ENCODE peak calls at places on chromosome 16, in eight cellular contexts. B, S, O, P, R, K, Q and H are unnamed samples.
A peak's percentile ranks its signal among the peaks of the same experiment; 100 is the strongest.

GRCh38 chr16:88854306-88855111 is 2.2 kb downstream of the GALNS start:
- DNase-seq in P (no peak), R (no peak), K (peak; percentile 27), O (peak; percentile 59), S (no peak), B (no peak), Q (peak; percentile 81), H (peak; percentile 70)

GRCh38 chr16:72013888-72014538 is 5.5 kb downstream of the DHODH start:
- DNase-seq in Q (no peak), R (no peak), O (peak; percentile 22), S (no peak), K (no peak), B (no peak), P (peak; percentile 16), H (no peak)

GRCh38 chr16:55480228-55480655 is 1.2 kb downstream of the MMP2 start:
- DNase-seq in P (peak; percentile 68), K (peak; percentile 71), S (no peak), O (no peak), Q (no peak), R (no peak), B (peak; percentile 53), H (no peak)

GRCh38 chr16:49757744-49758069 is 98.2 kb downstream of the ZNF423 start:
- DNase-seq in R (no peak), P (peak; percentile 54), K (no peak), B (no peak), S (no peak), O (no peak), Q (no peak), H (no peak)

GRCh38 chr16:58814348-58814801 is 80.3 kb upstream of the GOT2 start:
- DNase-seq in B (no peak), O (peak; percentile 60), P (peak; percentile 63), K (peak; percentile 15), Q (peak; percentile 71), S (no peak), R (peak; percentile 58), H (peak; percentile 66)

GRCh38 chr16:2019919-2020831 is 590 bp downstream of the NPW start:
- DNase-seq in B (no peak), S (no peak), O (peak; percentile 57), Q (no peak), R (no peak), P (peak; percentile 79), K (no peak), H (no peak)

GRCh38 chr16:77675464-77676324 is 46.6 kb upstream of the NUDT7 start:
- DNase-seq in P (peak; percentile 79), K (peak; percentile 71), R (peak; percentile 73), O (peak; percentile 78), S (peak; percentile 44), B (peak; percentile 81), Q (peak; percentile 71), H (peak; percentile 61)

GRCh38 chr16:67388191-67388590 is 5.1 kb downstream of the TPPP3 start:
- DNase-seq in O (no peak), S (no peak), R (no peak), B (no peak), P (no peak), Q (no peak), K (no peak), H (no peak)

GRCh38 chr16:63876096-63876495 is 1245.8 kb downstream of the CDH11 start:
- DNase-seq in O (no peak), Q (no peak), K (no peak), P (no peak), B (no peak), R (no peak), S (no peak), H (no peak)

GRCh38 chr16:11913425-11914079 is 2.2 kb downstream of the GSPT1 start:
- DNase-seq in S (peak; percentile 39), Q (no peak), B (no peak), O (peak; percentile 38), P (no peak), K (no peak), R (peak; percentile 19), H (no peak)

GRCh38 chr16:75096730-75097129 is 19.9 kb downstream of the LDHD start:
- DNase-seq in B (no peak), R (no peak), K (peak; percentile 44), P (no peak), Q (no peak), S (peak; percentile 83), O (no peak), H (no peak)

GRCh38 chr16:11297492-11298142 is 16.5 kb upstream of the PRM1 start:
- DNase-seq in K (peak; percentile 84), P (peak; percentile 42), B (no peak), Q (peak; percentile 75), S (no peak), R (no peak), O (peak; percentile 85), H (peak; percentile 79)

GRCh38 chr16:15648135-15648730 is 1.8 kb upstream of the NDE1 start:
- DNase-seq in B (no peak), O (no peak), Q (no peak), S (no peak), R (no peak), K (no peak), P (no peak), H (no peak)

GRCh38 chr16:50449800-50450199 is 81.0 kb upstream of the BRD7 start:
- DNase-seq in Q (no peak), O (no peak), S (no peak), P (no peak), B (no peak), R (no peak), K (no peak), H (no peak)

GRCh38 chr16:48613061-48613957 is 3.3 kb upstream of the N4BP1 start:
- DNase-seq in S (peak; percentile 80), B (no peak), R (peak; percentile 58), O (peak; percentile 79), P (no peak), Q (peak; percentile 71), K (peak; percentile 43), H (peak; percentile 55)

DNA sequence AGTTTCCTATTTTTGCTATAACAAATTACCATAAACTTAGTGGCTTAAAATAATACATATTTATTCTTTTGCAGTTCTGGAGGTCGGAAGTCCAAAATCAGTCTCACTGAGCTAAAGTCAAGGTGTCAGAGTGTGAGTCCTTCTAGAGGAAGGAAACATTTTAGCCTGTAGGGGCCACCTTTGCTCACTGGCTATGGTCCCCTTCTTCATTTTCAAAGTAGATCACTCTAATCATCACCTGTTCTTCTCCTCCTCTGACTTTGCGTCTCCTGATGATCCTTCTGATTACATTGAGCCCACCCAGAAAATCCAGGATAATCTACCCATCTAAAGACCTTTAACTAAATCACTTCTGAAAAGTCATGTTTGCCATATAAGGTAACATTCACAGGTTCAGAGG is 534.4 kb upstream of the SALL1 start:
- DNase-seq in Q (no peak), B (no peak), O (no peak), K (no peak), S (no peak), P (no peak), R (no peak), H (no peak)
- TF ChIP-seq CTCF in Q (no peak), B (no peak), O (no peak), K (no peak), S (no peak), P (no peak), R (no peak), H (no peak)

DNA sequence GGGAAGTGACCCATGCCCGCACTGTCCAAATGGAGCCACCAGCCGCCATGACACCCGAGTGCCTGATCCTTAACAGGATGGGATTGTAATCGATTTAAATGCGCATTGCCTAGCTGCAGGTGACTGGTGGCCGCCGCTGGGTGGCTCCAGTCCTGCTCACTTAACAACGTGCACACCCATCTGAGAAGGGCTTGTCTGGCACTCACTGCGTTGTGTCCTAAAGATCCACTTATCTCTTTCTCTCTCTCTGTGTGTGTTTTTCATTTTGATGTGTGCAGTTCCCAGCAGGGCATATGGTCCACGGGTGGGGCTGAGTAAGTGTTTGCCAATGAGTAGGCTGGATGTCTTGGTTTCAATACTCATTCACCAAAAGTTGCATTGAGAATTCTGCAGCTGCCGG is 80.6 kb downstream of the IRF8 start:
- DNase-seq in Q (no peak), P (no peak), S (no peak), O (no peak), K (peak; percentile 64), R (peak; percentile 20), B (no peak), H (no peak)
- TF ChIP-seq CTCF in Q (no peak), P (no peak), S (no peak), O (no peak), K (peak; percentile 32), R (no peak), B (no peak), H (no peak)

DNA sequence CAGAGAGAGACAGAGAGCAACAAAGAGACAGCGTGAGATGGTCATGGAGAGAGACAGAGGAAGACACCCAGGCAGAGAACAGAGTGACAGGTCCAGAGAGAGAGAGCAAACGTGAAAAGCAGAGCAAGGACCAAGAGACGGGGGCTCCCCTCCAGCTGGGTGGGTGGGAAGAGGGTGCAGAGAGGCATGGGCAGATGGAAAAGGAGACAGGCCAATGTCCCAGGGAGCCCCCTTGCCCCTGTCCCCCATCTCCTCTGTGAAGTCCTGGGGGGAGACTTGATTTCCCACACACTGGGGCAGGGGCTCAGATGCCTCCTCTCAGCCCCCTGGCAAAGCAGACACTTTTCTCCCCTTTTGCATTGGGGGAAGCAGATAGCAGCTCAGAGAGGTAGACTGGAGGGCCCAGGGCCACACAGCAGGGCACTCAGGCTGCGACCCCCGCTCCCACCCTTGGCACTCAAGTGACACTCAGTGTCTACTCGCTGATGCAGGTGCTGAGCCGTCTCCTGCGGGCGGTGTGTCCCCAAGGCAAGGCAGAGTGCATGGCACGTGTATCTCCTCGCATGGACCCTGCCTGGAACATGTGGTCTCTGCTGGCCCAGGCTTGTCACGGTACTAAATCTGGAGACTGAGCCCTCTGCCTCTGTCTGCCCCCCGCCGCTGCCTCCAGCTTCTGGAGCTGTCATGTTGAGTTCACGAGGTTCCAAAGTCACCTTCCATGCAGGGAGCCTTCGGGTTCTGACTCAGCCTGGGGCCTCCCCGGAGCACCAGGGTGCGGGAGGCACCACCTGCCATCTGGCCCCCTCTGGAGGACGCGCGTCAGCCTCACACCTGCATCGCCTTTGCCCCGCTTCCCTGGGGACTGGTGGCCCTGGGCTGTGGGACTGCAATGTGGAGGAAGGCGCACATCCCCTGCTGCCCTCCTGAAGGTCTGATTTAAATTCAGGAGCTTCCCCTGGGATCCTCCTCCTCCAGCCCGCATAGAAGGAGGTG is 215.9 kb upstream of the GSE1 start:
- DNase-seq in O (peak; percentile 30), S (peak; percentile 71), R (peak; percentile 28), K (no peak), B (no peak), Q (peak; percentile 68), P (peak; percentile 22), H (peak; percentile 53)
- TF ChIP-seq CTCF in O (no peak), S (peak; percentile 67), R (no peak), K (no peak), B (no peak), Q (peak; percentile 22), P (no peak), H (peak; percentile 16)

GRCh38 chr16:3150346-3151218 is 15.8 kb downstream of the ZNF213 start:
- DNase-seq in Q (peak; percentile 98), O (peak; percentile 98), P (peak; percentile 98), B (peak; percentile 99), S (peak; percentile 91), R (peak; percentile 97), K (peak; percentile 98), H (peak; percentile 97)

GRCh38 chr16:3149630-3150345 is 15.0 kb downstream of the ZNF213 start:
- DNase-seq in K (peak; percentile 81), Q (peak; percentile 84), R (peak; percentile 83), O (peak; percentile 83), B (no peak), S (peak; percentile 49), P (peak; percentile 79), H (peak; percentile 78)

GRCh38 chr16:3153077-3153368 is 18.2 kb downstream of the ZNF213 start:
- DNase-seq in P (no peak), R (no peak), Q (no peak), K (no peak), O (no peak), B (no peak), S (no peak), H (no peak)

GRCh38 chr16:3152022-3152272 is 17.1 kb downstream of the ZNF213 start:
- DNase-seq in P (no peak), R (no peak), O (peak; percentile 68), K (no peak), S (no peak), Q (peak; percentile 38), B (no peak), H (no peak)

GRCh38 chr16:3152273-3153076 is 17.6 kb downstream of the ZNF213 start:
- DNase-seq in S (peak; percentile 81), K (peak; percentile 91), B (peak; percentile 86), P (peak; percentile 93), Q (peak; percentile 71), O (peak; percentile 93), R (peak; percentile 96), H (peak; percentile 59)
- TF ChIP-seq CTCF in S (peak; percentile 55), K (no peak), B (no peak), P (no peak), Q (peak; percentile 59), O (no peak), R (peak; percentile 68), H (peak; percentile 59)